ENCODE peak calls at places on chromosomes 3 and 15, in four cellular contexts. H is astrocyte of the cerebellum; E is stimulated activated CD8-positive, alpha-beta memory T cell treated with anti-CD3 and anti-CD28 coated beads, Interleukin-7, amount 100 ng/mL, for 1 hour; L is NCI-H146. U is an unnamed sample.
A peak's percentile ranks its signal among the peaks of the same experiment; 100 is the strongest.

GRCh38 chr15:100094127-100094510 is 247.7 kb downstream of the ADAMTS17 start:
- DNase-seq in H (no peak), E (no peak), L (no peak), U (no peak)

GRCh38 chr15:92629975-92630626 is 25.5 kb downstream of the FAM174B start:
- DNase-seq in H (no peak), E (no peak), L (no peak), U (peak; percentile 35)

GRCh38 chr3:187709155-187709554 is 6.8 kb upstream of the RTP2 start:
- DNase-seq in H (no peak), E (no peak), L (no peak), U (no peak)

GRCh38 chr15:89506026-89506686 is 9.8 kb upstream of the RHCG start:
- DNase-seq in H (no peak), E (no peak), L (no peak), U (no peak)

GRCh38 chr3:49671291-49672288 is 2.6 kb upstream of the APEH start:
- DNase-seq in H (peak; percentile 32), E (peak; percentile 48), L (no peak), U (peak; percentile 82)

GRCh38 chr3:172339892-172340291 is 108.4 kb downstream of the GHSR start:
- DNase-seq in H (no peak), E (no peak), L (no peak), U (no peak)

GRCh38 chr15:74889390-74889881 is 406 bp upstream of the MPI start:
- DNase-seq in H (no peak), E (no peak), L (peak; percentile 22), U (no peak)

GRCh38 chr3:194007598-194008337 is 128.2 kb upstream of the HES1 start:
- DNase-seq in H (no peak), E (no peak), L (no peak), U (no peak)

GRCh38 chr15:98405013-98405412 is 243.3 kb upstream of the IGF1R start:
- DNase-seq in H (no peak), E (no peak), L (no peak), U (no peak)

GRCh38 chr15:96331942-96332853 is 1.7 kb downstream of the NR2F2 start:
- DNase-seq in H (no peak), E (no peak), L (no peak), U (no peak)

GRCh38 chr3:52606373-52607085 is 70.1 kb downstream of the UQCC5 start:
- DNase-seq in H (peak; percentile 37), E (no peak), L (peak; percentile 9), U (no peak)

GRCh38 chr3:11288786-11289637 is 16.8 kb downstream of the ATG7 start:
- DNase-seq in H (peak; percentile 78), E (no peak), L (no peak), U (no peak)

GRCh38 chr3:31952205-31952604 is 28.9 kb downstream of the OSBPL10 start:
- DNase-seq in H (no peak), E (no peak), L (no peak), U (no peak)